ENCODE peak calls at places on chromosomes 12 and 14, in nine cellular contexts. One of them, this sample, is unnamed.

GRCh38 chr12:92133795-92134637 is 11.6 kb downstream of the BTG1 start:
- DNase-seq in tibial artery: no peak
- DNase-seq in kidney: no peak
- DNase-seq in CD8-positive, alpha-beta T cell: no peak
- DNase-seq in CD8-positive, alpha-beta memory T cell: no peak
- DNase-seq in AG04450: no peak
- DNase-seq in cardiac muscle cell: no peak
- DNase-seq in breast epithelium: no peak
- DNase-seq in keratinocyte: no peak
- DNase-seq in this sample: no peak

GRCh38 chr14:102591372-102591943 is 991 bp upstream of the RCOR1 start:
- DNase-seq in AG04450: no peak
- DNase-seq in breast epithelium: no peak
- DNase-seq in cardiac muscle cell: peak
- DNase-seq in tibial artery: peak
- DNase-seq in CD8-positive, alpha-beta T cell: peak
- DNase-seq in keratinocyte: no peak
- DNase-seq in CD8-positive, alpha-beta memory T cell: no peak
- DNase-seq in kidney: peak
- DNase-seq in this sample: peak

GRCh38 chr12:117994551-117995438 is 21.7 kb upstream of the RFC5 start:
- DNase-seq in CD8-positive, alpha-beta memory T cell: no peak
- DNase-seq in cardiac muscle cell: no peak
- DNase-seq in breast epithelium: no peak
- DNase-seq in AG04450: no peak
- DNase-seq in kidney: no peak
- DNase-seq in CD8-positive, alpha-beta T cell: no peak
- DNase-seq in tibial artery: no peak
- DNase-seq in keratinocyte: no peak
- DNase-seq in this sample: no peak

GRCh38 chr12:125861299-125862281 is 796.4 kb downstream of the AACS start:
- DNase-seq in cardiac muscle cell: no peak
- DNase-seq in kidney: peak
- DNase-seq in CD8-positive, alpha-beta memory T cell: no peak
- DNase-seq in AG04450: no peak
- DNase-seq in tibial artery: peak
- DNase-seq in keratinocyte: no peak
- DNase-seq in breast epithelium: no peak
- DNase-seq in CD8-positive, alpha-beta T cell: no peak
- DNase-seq in this sample: peak

GRCh38 chr14:76237349-76237990 is 85.7 kb downstream of the GPATCH2L start:
- DNase-seq in breast epithelium: no peak
- DNase-seq in cardiac muscle cell: no peak
- DNase-seq in CD8-positive, alpha-beta memory T cell: no peak
- DNase-seq in AG04450: no peak
- DNase-seq in kidney: no peak
- DNase-seq in tibial artery: no peak
- DNase-seq in CD8-positive, alpha-beta T cell: no peak
- DNase-seq in keratinocyte: no peak
- DNase-seq in this sample: no peak

GRCh38 chr14:58430156-58430555 is 2.6 kb downstream of the KIAA0586 start:
- DNase-seq in tibial artery: no peak
- DNase-seq in CD8-positive, alpha-beta memory T cell: no peak
- DNase-seq in CD8-positive, alpha-beta T cell: no peak
- DNase-seq in cardiac muscle cell: no peak
- DNase-seq in breast epithelium: no peak
- DNase-seq in AG04450: no peak
- DNase-seq in kidney: no peak
- DNase-seq in keratinocyte: no peak
- DNase-seq in this sample: no peak

GRCh38 chr14:105503296-105503640 is 12.2 kb downstream of the TEDC1 start:
- DNase-seq in kidney: peak
- DNase-seq in cardiac muscle cell: no peak
- DNase-seq in keratinocyte: no peak
- DNase-seq in breast epithelium: no peak
- DNase-seq in tibial artery: no peak
- DNase-seq in CD8-positive, alpha-beta T cell: no peak
- DNase-seq in CD8-positive, alpha-beta memory T cell: no peak
- DNase-seq in AG04450: no peak
- DNase-seq in this sample: no peak

GRCh38 chr12:111330800-111331752 is 37.8 kb downstream of the PHETA1 start:
- DNase-seq in tibial artery: no peak
- DNase-seq in kidney: no peak
- DNase-seq in CD8-positive, alpha-beta memory T cell: no peak
- DNase-seq in keratinocyte: no peak
- DNase-seq in cardiac muscle cell: peak
- DNase-seq in breast epithelium: no peak
- DNase-seq in CD8-positive, alpha-beta T cell: no peak
- DNase-seq in AG04450: peak
- DNase-seq in this sample: no peak

GRCh38 chr12:43758247-43758727 is 303 bp downstream of the PUS7L start:
- DNase-seq in CD8-positive, alpha-beta memory T cell: no peak
- DNase-seq in keratinocyte: no peak
- DNase-seq in breast epithelium: peak
- DNase-seq in cardiac muscle cell: no peak
- DNase-seq in CD8-positive, alpha-beta T cell: no peak
- DNase-seq in AG04450: no peak
- DNase-seq in tibial artery: peak
- DNase-seq in kidney: peak
- DNase-seq in this sample: no peak

GRCh38 chr14:89600029-89600428 is 183.0 kb upstream of the FOXN3 start:
- DNase-seq in AG04450: no peak
- DNase-seq in breast epithelium: no peak
- DNase-seq in CD8-positive, alpha-beta memory T cell: no peak
- DNase-seq in CD8-positive, alpha-beta T cell: no peak
- DNase-seq in cardiac muscle cell: no peak
- DNase-seq in tibial artery: no peak
- DNase-seq in kidney: no peak
- DNase-seq in keratinocyte: no peak
- DNase-seq in this sample: no peak

GRCh38 chr12:4272014-4272975 is 1.3 kb upstream of the CCND2 start:
- DNase-seq in keratinocyte: peak
- DNase-seq in kidney: peak
- DNase-seq in AG04450: no peak
- DNase-seq in tibial artery: peak
- DNase-seq in breast epithelium: no peak
- DNase-seq in CD8-positive, alpha-beta T cell: peak
- DNase-seq in cardiac muscle cell: peak
- DNase-seq in CD8-positive, alpha-beta memory T cell: peak
- DNase-seq in this sample: peak

GRCh38 chr12:13074396-13075113 is 28.9 kb downstream of the GSG1 start:
- DNase-seq in tibial artery: no peak
- DNase-seq in CD8-positive, alpha-beta T cell: no peak
- DNase-seq in kidney: no peak
- DNase-seq in keratinocyte: no peak
- DNase-seq in cardiac muscle cell: no peak
- DNase-seq in breast epithelium: no peak
- DNase-seq in CD8-positive, alpha-beta memory T cell: no peak
- DNase-seq in AG04450: no peak
- DNase-seq in this sample: no peak

DNA sequence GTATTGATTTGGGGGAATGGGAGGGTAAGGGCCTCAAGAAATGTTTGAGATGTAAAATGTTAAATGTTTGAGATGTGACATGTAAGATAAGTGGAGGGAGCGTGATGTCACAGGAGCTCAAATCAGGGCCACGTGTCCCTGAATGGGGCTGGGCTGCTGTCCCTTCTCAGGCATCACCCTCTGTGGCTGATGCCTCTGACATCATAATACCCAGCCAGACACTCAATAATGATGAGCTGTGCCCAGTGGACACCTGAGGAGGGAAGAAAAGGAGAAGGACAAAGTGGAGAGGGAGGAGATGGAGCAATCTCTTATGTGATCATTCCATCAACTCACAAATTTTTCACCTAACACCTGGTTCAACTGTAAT is 120.8 kb downstream of the SAMD4A start:
- DNase-seq in breast epithelium: no peak
- DNase-seq in kidney: no peak
- DNase-seq in cardiac muscle cell: no peak
- DNase-seq in CD8-positive, alpha-beta T cell: no peak
- DNase-seq in AG04450: no peak
- DNase-seq in tibial artery: no peak
- DNase-seq in keratinocyte: no peak
- DNase-seq in CD8-positive, alpha-beta memory T cell: no peak
- DNase-seq in this sample: no peak
- H3K27ac ChIP-seq in breast epithelium: peak
- H3K27ac ChIP-seq in kidney: no peak
- H3K27ac ChIP-seq in cardiac muscle cell: no peak
- H3K27ac ChIP-seq in CD8-positive, alpha-beta T cell: no peak
- H3K27ac ChIP-seq in AG04450: no peak
- H3K27ac ChIP-seq in tibial artery: peak
- H3K27ac ChIP-seq in keratinocyte: no peak
- H3K27ac ChIP-seq in CD8-positive, alpha-beta memory T cell: no peak
- H3K27ac ChIP-seq in this sample: no peak

DNA sequence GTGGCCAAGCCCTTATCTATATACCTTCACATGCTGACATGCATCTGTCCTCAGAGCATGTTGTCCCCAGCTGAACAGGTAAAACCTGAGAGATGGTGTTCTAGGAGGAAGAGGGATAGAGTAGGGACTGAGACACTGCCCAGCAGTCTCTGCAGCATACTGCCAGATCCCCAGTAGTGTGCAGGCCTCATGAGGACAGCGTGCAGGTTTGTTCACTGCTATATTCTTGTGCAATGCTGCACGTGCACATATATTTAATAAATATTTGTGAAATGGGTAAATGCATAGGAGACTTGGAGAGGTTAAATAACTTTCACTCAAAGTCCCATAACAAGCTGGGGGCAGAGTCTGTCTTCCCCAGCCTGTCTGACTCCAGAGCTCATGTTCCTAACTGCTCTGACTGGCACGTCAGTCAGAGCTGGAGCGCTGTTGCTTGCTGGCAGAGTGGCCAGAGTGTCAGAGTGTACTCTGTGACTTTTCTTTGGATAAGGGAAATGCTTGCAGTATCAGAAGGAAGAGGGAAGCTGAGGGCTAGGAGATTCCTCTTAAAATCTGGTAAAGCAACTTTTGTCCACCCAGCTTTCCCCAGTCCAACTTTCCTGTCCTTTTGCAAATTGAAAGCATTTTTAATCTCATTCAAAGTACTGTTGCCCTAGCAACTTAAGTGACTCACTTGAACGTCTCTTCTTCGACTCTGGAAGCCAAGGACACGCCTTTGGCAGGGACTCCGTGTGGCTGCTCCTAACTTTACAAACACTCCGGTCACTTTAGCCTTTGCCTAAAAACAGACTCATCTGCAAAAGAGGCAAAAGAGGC is 14.9 kb upstream of the POLR3B start:
- DNase-seq in CD8-positive, alpha-beta memory T cell: no peak
- DNase-seq in CD8-positive, alpha-beta T cell: no peak
- DNase-seq in tibial artery: peak
- DNase-seq in cardiac muscle cell: peak
- DNase-seq in kidney: peak
- DNase-seq in AG04450: no peak
- DNase-seq in keratinocyte: no peak
- DNase-seq in breast epithelium: no peak
- DNase-seq in this sample: peak
- H3K27ac ChIP-seq in CD8-positive, alpha-beta memory T cell: no peak
- H3K27ac ChIP-seq in CD8-positive, alpha-beta T cell: no peak
- H3K27ac ChIP-seq in tibial artery: peak
- H3K27ac ChIP-seq in cardiac muscle cell: peak
- H3K27ac ChIP-seq in kidney: no peak
- H3K27ac ChIP-seq in AG04450: peak
- H3K27ac ChIP-seq in keratinocyte: peak
- H3K27ac ChIP-seq in breast epithelium: peak
- H3K27ac ChIP-seq in this sample: peak

DNA sequence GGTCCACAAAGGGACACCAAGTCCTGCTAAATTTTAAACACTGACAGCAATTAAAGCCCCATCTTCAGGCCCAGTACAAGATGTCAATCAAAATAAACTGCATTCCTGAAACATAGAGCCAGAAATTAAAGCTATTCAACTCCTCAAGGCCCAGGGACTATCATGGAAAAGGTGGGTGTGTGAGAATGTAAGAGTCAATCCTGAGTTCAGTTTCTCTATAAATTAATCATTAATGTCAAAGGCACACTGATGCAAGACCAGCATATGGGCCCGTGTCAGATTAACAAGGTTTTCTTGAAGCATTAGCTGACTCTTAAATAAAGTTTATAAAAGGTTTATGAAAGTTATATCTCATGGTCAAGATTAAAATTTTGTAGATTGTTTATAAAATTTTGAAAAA is 13.6 kb upstream of the LRRK2 start:
- DNase-seq in cardiac muscle cell: no peak
- DNase-seq in tibial artery: no peak
- DNase-seq in CD8-positive, alpha-beta T cell: no peak
- DNase-seq in kidney: no peak
- DNase-seq in keratinocyte: no peak
- DNase-seq in CD8-positive, alpha-beta memory T cell: no peak
- DNase-seq in AG04450: no peak
- DNase-seq in breast epithelium: no peak
- DNase-seq in this sample: no peak
- H3K27ac ChIP-seq in cardiac muscle cell: no peak
- H3K27ac ChIP-seq in tibial artery: no peak
- H3K27ac ChIP-seq in CD8-positive, alpha-beta T cell: no peak
- H3K27ac ChIP-seq in kidney: no peak
- H3K27ac ChIP-seq in keratinocyte: no peak
- H3K27ac ChIP-seq in CD8-positive, alpha-beta memory T cell: no peak
- H3K27ac ChIP-seq in AG04450: no peak
- H3K27ac ChIP-seq in breast epithelium: no peak
- H3K27ac ChIP-seq in this sample: no peak

GRCh38 chr14:100842799-100843198 is 16.9 kb downstream of the MEG3 start:
- DNase-seq in AG04450: peak
- DNase-seq in breast epithelium: no peak
- DNase-seq in tibial artery: no peak
- DNase-seq in kidney: peak
- DNase-seq in keratinocyte: no peak
- DNase-seq in cardiac muscle cell: no peak
- DNase-seq in CD8-positive, alpha-beta memory T cell: no peak
- DNase-seq in CD8-positive, alpha-beta T cell: no peak
- DNase-seq in this sample: no peak
- H3K27ac ChIP-seq in AG04450: peak
- H3K27ac ChIP-seq in breast epithelium: peak
- H3K27ac ChIP-seq in tibial artery: no peak
- H3K27ac ChIP-seq in kidney: no peak
- H3K27ac ChIP-seq in keratinocyte: no peak
- H3K27ac ChIP-seq in cardiac muscle cell: no peak
- H3K27ac ChIP-seq in CD8-positive, alpha-beta memory T cell: no peak
- H3K27ac ChIP-seq in CD8-positive, alpha-beta T cell: no peak
- H3K27ac ChIP-seq in this sample: no peak

GRCh38 chr14:81516941-81517797 is 16.5 kb downstream of the SEL1L start:
- DNase-seq in CD8-positive, alpha-beta memory T cell: no peak
- DNase-seq in cardiac muscle cell: peak
- DNase-seq in breast epithelium: no peak
- DNase-seq in keratinocyte: no peak
- DNase-seq in CD8-positive, alpha-beta T cell: no peak
- DNase-seq in kidney: no peak
- DNase-seq in tibial artery: no peak
- DNase-seq in AG04450: peak
- DNase-seq in this sample: no peak
- H3K27ac ChIP-seq in CD8-positive, alpha-beta memory T cell: no peak
- H3K27ac ChIP-seq in cardiac muscle cell: no peak
- H3K27ac ChIP-seq in breast epithelium: peak
- H3K27ac ChIP-seq in keratinocyte: no peak
- H3K27ac ChIP-seq in CD8-positive, alpha-beta T cell: no peak
- H3K27ac ChIP-seq in kidney: no peak
- H3K27ac ChIP-seq in tibial artery: no peak
- H3K27ac ChIP-seq in AG04450: peak
- H3K27ac ChIP-seq in this sample: no peak

DNA sequence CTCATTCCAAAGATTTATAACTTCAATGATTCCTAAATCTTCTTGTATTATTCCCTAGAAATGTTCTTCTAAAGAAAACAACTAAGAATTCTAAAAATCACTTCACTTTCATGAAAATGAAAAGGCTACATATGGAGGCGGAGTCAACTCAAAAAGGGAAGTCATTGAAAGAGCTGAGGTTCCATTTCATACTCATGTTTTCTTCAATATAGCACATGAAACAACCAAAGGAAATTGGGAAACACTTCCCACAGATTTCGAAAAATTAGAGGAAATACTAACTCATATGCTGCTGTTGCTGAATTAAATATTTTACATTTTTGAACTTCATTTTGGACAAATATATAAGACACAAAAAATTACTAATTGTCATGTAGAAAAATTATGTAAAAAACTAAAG is at the start of gene CD163:
- DNase-seq in tibial artery: no peak
- DNase-seq in keratinocyte: no peak
- DNase-seq in AG04450: no peak
- DNase-seq in CD8-positive, alpha-beta T cell: no peak
- DNase-seq in breast epithelium: no peak
- DNase-seq in CD8-positive, alpha-beta memory T cell: no peak
- DNase-seq in cardiac muscle cell: no peak
- DNase-seq in kidney: no peak
- DNase-seq in this sample: no peak
- H3K27ac ChIP-seq in tibial artery: no peak
- H3K27ac ChIP-seq in keratinocyte: no peak
- H3K27ac ChIP-seq in AG04450: no peak
- H3K27ac ChIP-seq in CD8-positive, alpha-beta T cell: no peak
- H3K27ac ChIP-seq in breast epithelium: no peak
- H3K27ac ChIP-seq in CD8-positive, alpha-beta memory T cell: no peak
- H3K27ac ChIP-seq in cardiac muscle cell: no peak
- H3K27ac ChIP-seq in kidney: no peak
- H3K27ac ChIP-seq in this sample: no peak